ENCODE peak calls at places on chromosome 10, in nine cellular contexts. W, B, C, E, Z, O, G, X and U are unnamed samples. For H3K9me3, the result is how much of the 10 kb centered on the place peaks cover.

GRCh38 chr10:50362547-50363125 is 111.3 kb upstream of the ASAH2 start:
- DNase-seq in W (no peak), B (no peak), C (no peak), E (no peak), Z (no peak), O (no peak), G (no peak), X (peak), U (no peak)

GRCh38 chr10:61313460-61313859 is 139.7 kb downstream of the TMEM26 start:
- DNase-seq in W (no peak), B (no peak), C (no peak), E (no peak), Z (no peak), O (no peak), G (no peak), X (peak), U (no peak)

GRCh38 chr10:75887981-75888380 is 456.6 kb downstream of the LRMDA start:
- DNase-seq in W (no peak), B (no peak), C (no peak), E (no peak), Z (no peak), O (no peak), G (no peak), X (no peak), U (no peak)

GRCh38 chr10:77837248-77837924 is 89.2 kb downstream of the DLG5 start:
- DNase-seq in W (no peak), B (peak), C (peak), E (peak), Z (no peak), O (peak), G (peak), X (peak), U (peak)

GRCh38 chr10:5588603-5589002 is 63.8 kb downstream of the CALML3 start:
- DNase-seq in W (no peak), B (peak), C (no peak), E (no peak), Z (peak), O (no peak), G (no peak), X (no peak), U (no peak)

GRCh38 chr10:15821046-15821683 is 39.1 kb downstream of the MINDY3 start:
- DNase-seq in W (no peak), B (no peak), C (no peak), E (no peak), Z (no peak), O (no peak), G (no peak), X (no peak), U (no peak)

GRCh38 chr10:47402681-47403301 is 18.7 kb upstream of the ZNF488 start:
- DNase-seq in W (peak), B (peak), C (peak), E (no peak), Z (peak), O (peak), G (peak), X (peak), U (peak)

GRCh38 chr10:34547695-34548094 is 267.4 kb downstream of the PARD3 start:
- DNase-seq in W (no peak), B (no peak), C (no peak), E (no peak), Z (no peak), O (no peak), G (no peak), X (no peak), U (no peak)

GRCh38 chr10:87093461-87094372 is 926 bp downstream of the GLUD1 start:
- DNase-seq in W (peak), B (peak), C (peak), E (peak), Z (peak), O (peak), G (no peak), X (peak), U (peak)

GRCh38 chr10:71342850-71343773 is 24.1 kb downstream of the SLC29A3 start:
- DNase-seq in W (peak), B (no peak), C (no peak), E (peak), Z (no peak), O (no peak), G (no peak), X (peak), U (no peak)

GRCh38 chr10:103890688-103891087 is 27.3 kb downstream of the STN1 start:
- DNase-seq in W (no peak), B (no peak), C (no peak), E (no peak), Z (no peak), O (no peak), G (no peak), X (no peak), U (no peak)

GRCh38 chr10:43944742-43945730 is 296.4 kb upstream of the ZNF32 start:
- DNase-seq in W (peak), B (no peak), C (peak), E (no peak), Z (no peak), O (no peak), G (no peak), X (no peak), U (no peak)

GRCh38 chr10:18279202-18279601 is 139.0 kb downstream of the CACNB2 start:
- DNase-seq in W (no peak), B (no peak), C (no peak), E (no peak), Z (no peak), O (no peak), G (no peak), X (peak), U (no peak)

GRCh38 chr10:80133221-80133620 is 691 bp downstream of the PLAC9 start:
- DNase-seq in W (no peak), B (no peak), C (no peak), E (no peak), Z (no peak), O (no peak), G (no peak), X (no peak), U (peak)

GRCh38 chr10:132132391-132132841 is 54.3 kb upstream of the DPYSL4 start:
- DNase-seq in W (no peak), B (peak), C (peak), E (no peak), Z (peak), O (no peak), G (no peak), X (no peak), U (no peak)

GRCh38 chr10:80075781-80076180 is 2.7 kb upstream of the TMEM254 start:
- DNase-seq in W (no peak), B (no peak), C (no peak), E (no peak), Z (no peak), O (no peak), G (no peak), X (peak), U (no peak)

GRCh38 chr10:90887555-90887954 is 15.8 kb downstream of the RPP30 start:
- DNase-seq in W (no peak), B (no peak), C (no peak), E (no peak), Z (no peak), O (no peak), G (no peak), X (no peak), U (no peak)

GRCh38 chr10:126663328-126663727 is 7.2 kb downstream of the C10orf90 start:
- DNase-seq in W (peak), B (no peak), C (no peak), E (no peak), Z (no peak), O (no peak), G (no peak), X (no peak), U (no peak)

GRCh38 chr10:114552050-114552449 is 106.0 kb downstream of the ABLIM1 start:
- DNase-seq in W (no peak), B (no peak), C (no peak), E (no peak), Z (no peak), O (no peak), G (no peak), X (no peak), U (no peak)

GRCh38 chr10:1211844-1212570 is 155.8 kb downstream of the WDR37 start:
- DNase-seq in W (no peak), B (no peak), C (peak), E (no peak), Z (no peak), O (no peak), G (no peak), X (no peak), U (no peak)

GRCh38 chr10:86300399-86300925 is 66.1 kb downstream of the GRID1 start:
- DNase-seq in W (no peak), B (no peak), C (peak), E (no peak), Z (no peak), O (no peak), G (no peak), X (no peak), U (no peak)

GRCh38 chr10:29386347-29386999 is 97.6 kb downstream of the LYZL1 start:
- DNase-seq in W (no peak), B (no peak), C (no peak), E (peak), Z (no peak), O (peak), G (peak), X (peak), U (no peak)

GRCh38 chr10:109427421-109427820 is 495.9 kb downstream of the XPNPEP1 start:
- DNase-seq in W (no peak), B (no peak), C (no peak), E (no peak), Z (no peak), O (no peak), G (no peak), X (peak), U (no peak)

GRCh38 chr10:29976134-29976533 is 83.3 kb downstream of the JCAD start:
- DNase-seq in W (no peak), B (no peak), C (no peak), E (no peak), Z (no peak), O (no peak), G (no peak), X (no peak), U (no peak)

GRCh38 chr10:102778781-102779180 is 35.0 kb downstream of the WBP1L start:
- DNase-seq in W (no peak), B (no peak), C (no peak), E (no peak), Z (no peak), O (no peak), G (no peak), X (no peak), U (no peak)
- H3K27ac ChIP-seq in W (no peak), B (peak), C (no peak), E (no peak), Z (no peak), O (no peak), G (no peak), X (no peak), U (no peak)

GRCh38 chr10:133208466-133208865 is 21.6 kb upstream of the UTF1 start:
- DNase-seq in W (no peak), B (peak), C (no peak), E (no peak), Z (no peak), O (no peak), G (no peak), X (no peak), U (no peak)

GRCh38 chr10:133209117-133209516 is 20.9 kb upstream of the UTF1 start:
- DNase-seq in W (no peak), B (peak), C (no peak), E (no peak), Z (no peak), O (no peak), G (no peak), X (no peak), U (no peak)

GRCh38 chr10:133211141-133211830 is 18.7 kb upstream of the UTF1 start:
- DNase-seq in W (no peak), B (peak), C (no peak), E (no peak), Z (no peak), O (no peak), G (no peak), X (no peak), U (no peak)

GRCh38 chr10:133210398-133211140 is 19.4 kb upstream of the UTF1 start:
- DNase-seq in W (no peak), B (peak), C (no peak), E (no peak), Z (no peak), O (no peak), G (no peak), X (no peak), U (no peak)

DNA sequence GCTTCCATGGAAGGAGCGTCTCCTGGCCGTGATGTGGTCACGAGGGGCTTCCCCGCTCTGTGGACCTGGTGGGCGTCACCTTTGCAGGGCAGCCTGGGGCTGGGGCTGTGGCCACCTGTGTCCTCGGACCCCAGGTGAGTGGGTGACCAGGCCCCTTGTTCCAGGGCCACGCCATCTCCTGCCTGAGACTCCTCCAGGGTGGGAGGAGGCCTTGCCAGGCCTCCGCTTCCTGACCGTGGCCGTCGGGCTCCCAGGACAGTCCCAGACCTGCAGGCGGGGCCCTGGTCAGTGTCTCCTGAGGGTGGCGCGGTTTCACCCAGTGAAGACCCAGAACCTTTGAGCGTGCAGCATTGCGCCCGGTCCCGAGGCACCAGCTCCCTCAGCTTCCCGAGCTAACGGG is 20.4 kb upstream of the UTF1 start:
- DNase-seq in W (no peak), B (peak), C (no peak), E (no peak), Z (no peak), O (no peak), G (no peak), X (no peak), U (no peak)
- H3K9me3 ChIP-seq in W (under half), B (under half), C (under half), E (under half), Z (under half), O (under half), G (under half), X (under half), U (under half)

GRCh38 chr10:78934499-78934898 is 134.3 kb upstream of the ZMIZ1 start:
- DNase-seq in W (no peak), B (no peak), C (peak), E (no peak), Z (no peak), O (no peak), G (no peak), X (no peak), U (no peak)
- H3K27ac ChIP-seq in W (no peak), B (no peak), C (no peak), E (no peak), Z (peak), O (no peak), G (no peak), X (no peak), U (no peak)

DNA sequence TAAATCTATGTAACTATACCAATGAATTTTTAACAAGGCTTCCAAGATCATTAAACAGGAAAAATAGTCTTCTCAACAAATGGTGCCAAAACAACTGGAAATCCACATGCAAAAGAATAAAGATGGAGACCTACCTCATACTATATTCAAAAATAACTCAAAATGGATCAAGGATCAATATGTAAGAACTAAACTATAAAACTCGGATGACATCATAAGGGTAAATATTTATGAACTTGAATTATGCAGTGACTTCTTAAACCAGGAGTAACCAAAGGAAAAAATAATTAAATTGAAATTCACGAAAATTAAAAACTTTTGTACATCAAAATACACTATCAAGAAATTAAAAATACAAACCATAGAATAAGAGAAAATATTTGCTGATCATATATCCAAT is 728.7 kb upstream of the GHITM start:
- DNase-seq in W (no peak), B (no peak), C (no peak), E (no peak), Z (no peak), O (no peak), G (no peak), X (no peak), U (no peak)
- H3K9me3 ChIP-seq in W (under half), B (under half), C (under half), E (under half), Z (under half), O (under half), G (under half), X (under half), U (under half)